ENCODE peak calls at places on chromosome 19, in four cellular contexts. Z is hepatocyte, M is neural crest cell, F is testis. B is an unnamed sample.

GRCh38 chr19:55358493-55358892 is 4.0 kb upstream of the COX6B2 start:
- DNase-seq in Z (no peak), M (no peak), F (no peak), B (no peak)

GRCh38 chr19:32933571-32933970 is 38.2 kb downstream of the CEP89 start:
- DNase-seq in Z (no peak), M (no peak), F (no peak), B (no peak)

GRCh38 chr19:42088471-42089190 is 12.7 kb downstream of the ZNF574 start:
- DNase-seq in Z (no peak), M (no peak), F (no peak), B (no peak)

GRCh38 chr19:29837448-29837961 is 25.7 kb downstream of the CCNE1 start:
- DNase-seq in Z (no peak), M (no peak), F (no peak), B (no peak)

GRCh38 chr19:42498387-42498786 is 29.9 kb downstream of the CEACAM1 start:
- DNase-seq in Z (peak; percentile 30), M (no peak), F (no peak), B (no peak)

GRCh38 chr19:55322495-55322894 is 2.6 kb downstream of the TMEM150B start:
- DNase-seq in Z (peak; percentile 59), M (no peak), F (no peak), B (no peak)

GRCh38 chr19:47778954-47779351 is 450 bp downstream of the SELENOW start:
- DNase-seq in Z (peak; percentile 38), M (no peak), F (no peak), B (no peak)

GRCh38 chr19:45499196-45500180 is 1.2 kb downstream of the PPM1N start:
- DNase-seq in Z (peak; percentile 64), M (peak; percentile 23), F (peak; percentile 58), B (no peak)

GRCh38 chr19:800360-801029 is 3.2 kb downstream of the PTBP1 start:
- DNase-seq in Z (peak; percentile 78), M (no peak), F (peak; percentile 68), B (no peak)

GRCh38 chr19:4360081-4360569 is 16.8 kb downstream of the MPND start:
- DNase-seq in Z (no peak), M (no peak), F (no peak), B (no peak)

GRCh38 chr19:18317998-18318800 is 4.7 kb downstream of the LSM4 start:
- DNase-seq in Z (no peak), M (no peak), F (no peak), B (no peak)

GRCh38 chr19:46173886-46174475 is 25.9 kb downstream of the IGFL2 start:
- DNase-seq in Z (no peak), M (no peak), F (no peak), B (no peak)

GRCh38 chr19:55640043-55640576 is 692 bp upstream of the ZNF580 start:
- DNase-seq in Z (no peak), M (no peak), F (peak; percentile 61), B (no peak)

GRCh38 chr19:8094336-8094735 is 41.8 kb downstream of the CCL25 start:
- DNase-seq in Z (no peak), M (no peak), F (no peak), B (no peak)

GRCh38 chr19:7928741-7929701 is 3.1 kb upstream of the CTXN1 start:
- DNase-seq in Z (peak; percentile 75), M (peak; percentile 42), F (no peak), B (no peak)

GRCh38 chr19:10835089-10835753 is 791 bp downstream of the TMED1 start:
- DNase-seq in Z (no peak), M (no peak), F (peak; percentile 45), B (no peak)

GRCh38 chr19:40305403-40305802 is 20.3 kb upstream of the AKT2 start:
- DNase-seq in Z (peak; percentile 91), M (peak; percentile 88), F (peak; percentile 85), B (peak; percentile 59)

GRCh38 chr19:55369651-55370304 is 485 bp downstream of the IL11 start:
- DNase-seq in Z (peak; percentile 68), M (peak; percentile 55), F (peak; percentile 50), B (no peak)

GRCh38 chr19:15417699-15418098 is 1.1 kb downstream of the AKAP8L start:
- DNase-seq in Z (no peak), M (no peak), F (no peak), B (no peak)

GRCh38 chr19:47100290-47100689 is 13.3 kb downstream of the ZC3H4 start:
- DNase-seq in Z (no peak), M (no peak), F (no peak), B (no peak)

GRCh38 chr19:8515317-8515716 is 1.4 kb upstream of the ZNF414 start:
- DNase-seq in Z (no peak), M (no peak), F (no peak), B (no peak)

GRCh38 chr19:58543826-58544590 is at the start of gene TRIM28:
- DNase-seq in Z (peak; percentile 99), M (peak; percentile 99), F (peak; percentile 98), B (peak; percentile 99)

GRCh38 chr19:52398091-52398461 is 427 bp downstream of the ZNF528 start:
- DNase-seq in Z (peak; percentile 31), M (no peak), F (no peak), B (no peak)

GRCh38 chr19:15123900-15124299 is 16.7 kb downstream of the SYDE1 start:
- DNase-seq in Z (no peak), M (no peak), F (peak; percentile 84), B (no peak)

GRCh38 chr19:18440421-18440877 is 2.5 kb upstream of the ISYNA1 start:
- DNase-seq in Z (no peak), M (no peak), F (no peak), B (no peak)

GRCh38 chr19:51158474-51159129 is 16.5 kb downstream of the SIGLEC7 start:
- DNase-seq in Z (peak; percentile 47), M (peak; percentile 54), F (peak; percentile 71), B (peak; percentile 36)

GRCh38 chr19:21101511-21102242 is 19.7 kb downstream of the ZNF714 start:
- DNase-seq in Z (peak; percentile 21), M (no peak), F (no peak), B (no peak)

GRCh38 chr19:58568731-58569130 is 4.4 kb downstream of the MZF1 start:
- DNase-seq in Z (no peak), M (no peak), F (no peak), B (no peak)

GRCh38 chr19:18153555-18154134 is 682 bp downstream of the PIK3R2 start:
- DNase-seq in Z (peak; percentile 55), M (no peak), F (no peak), B (no peak)

GRCh38 chr19:47158879-47159509 is 28.4 kb downstream of the SAE1 start:
- DNase-seq in Z (no peak), M (no peak), F (no peak), B (no peak)

GRCh38 chr19:31518216-31518615 is 169.0 kb upstream of the TSHZ3 start:
- DNase-seq in Z (no peak), M (no peak), F (no peak), B (no peak)

DNA sequence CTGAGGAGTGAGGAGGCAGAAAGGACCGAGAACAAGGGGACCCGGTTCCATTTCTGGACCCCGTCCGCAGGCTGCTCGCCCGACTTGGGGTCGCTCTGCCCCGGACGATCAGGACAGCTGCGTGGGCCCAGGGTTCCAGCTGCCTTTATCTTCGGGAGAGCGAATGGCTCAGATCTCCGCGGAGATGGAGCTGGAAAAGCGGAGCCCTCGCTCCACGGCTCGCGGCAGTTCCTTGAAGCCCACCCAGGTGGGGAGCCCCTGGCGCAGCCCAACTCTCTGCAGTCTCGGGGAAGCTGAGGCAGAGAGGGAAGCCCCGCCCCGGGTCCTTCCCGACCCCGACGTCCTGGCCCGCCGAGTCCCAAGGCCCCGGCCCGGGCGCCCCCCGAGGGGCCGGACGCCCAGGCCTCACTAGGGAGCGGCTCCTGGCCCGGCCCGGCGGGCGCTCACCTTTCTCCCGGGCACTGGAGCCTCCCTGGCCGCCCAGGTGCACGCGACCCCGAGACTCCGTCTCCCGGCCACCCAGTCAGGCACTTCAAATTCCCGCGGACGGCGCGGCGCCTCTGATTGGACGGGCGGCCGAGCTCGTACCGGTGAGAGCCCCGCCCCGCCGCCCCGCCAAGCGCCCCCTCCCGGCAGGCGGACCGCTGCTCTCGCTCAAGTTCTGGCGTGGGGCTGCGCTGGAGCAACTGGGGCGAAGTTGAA is 485.7 kb downstream of the UQCRFS1 start:
- DNase-seq in Z (no peak), M (no peak), F (peak; percentile 70), B (no peak)
- TF ChIP-seq CTCF in Z (peak; percentile 27), M (no peak), F (no peak), B (no peak)

GRCh38 chr19:49223472-49223871 is 65.9 kb downstream of the TRPM4 start:
- DNase-seq in Z (no peak), M (no peak), F (no peak), B (no peak)

GRCh38 chr19:49222011-49222410 is 64.4 kb downstream of the TRPM4 start:
- DNase-seq in Z (no peak), M (no peak), F (no peak), B (no peak)

GRCh38 chr19:49222528-49222927 is 64.9 kb downstream of the TRPM4 start:
- DNase-seq in Z (no peak), M (no peak), F (no peak), B (no peak)

GRCh38 chr19:49229416-49229815 is 71.8 kb downstream of the TRPM4 start:
- DNase-seq in Z (no peak), M (no peak), F (no peak), B (no peak)

GRCh38 chr19:49224856-49225255 is 67.3 kb downstream of the TRPM4 start:
- DNase-seq in Z (peak; percentile 39), M (no peak), F (peak; percentile 58), B (no peak)
- TF ChIP-seq CTCF in Z (peak; percentile 38), M (peak; percentile 56), F (no peak), B (peak; percentile 56)

GRCh38 chr19:6772866-6773322 is 386 bp downstream of the VAV1 start:
- DNase-seq in Z (no peak), M (no peak), F (no peak), B (no peak)

GRCh38 chr19:6774821-6775707 is 2.6 kb downstream of the VAV1 start:
- DNase-seq in Z (no peak), M (no peak), F (no peak), B (no peak)

GRCh38 chr19:6769006-6769637 is 1.9 kb upstream of the SH2D3A start:
- DNase-seq in Z (no peak), M (no peak), F (no peak), B (no peak)

GRCh38 chr19:6773323-6773931 is 919 bp downstream of the VAV1 start:
- DNase-seq in Z (no peak), M (no peak), F (no peak), B (no peak)

DNA sequence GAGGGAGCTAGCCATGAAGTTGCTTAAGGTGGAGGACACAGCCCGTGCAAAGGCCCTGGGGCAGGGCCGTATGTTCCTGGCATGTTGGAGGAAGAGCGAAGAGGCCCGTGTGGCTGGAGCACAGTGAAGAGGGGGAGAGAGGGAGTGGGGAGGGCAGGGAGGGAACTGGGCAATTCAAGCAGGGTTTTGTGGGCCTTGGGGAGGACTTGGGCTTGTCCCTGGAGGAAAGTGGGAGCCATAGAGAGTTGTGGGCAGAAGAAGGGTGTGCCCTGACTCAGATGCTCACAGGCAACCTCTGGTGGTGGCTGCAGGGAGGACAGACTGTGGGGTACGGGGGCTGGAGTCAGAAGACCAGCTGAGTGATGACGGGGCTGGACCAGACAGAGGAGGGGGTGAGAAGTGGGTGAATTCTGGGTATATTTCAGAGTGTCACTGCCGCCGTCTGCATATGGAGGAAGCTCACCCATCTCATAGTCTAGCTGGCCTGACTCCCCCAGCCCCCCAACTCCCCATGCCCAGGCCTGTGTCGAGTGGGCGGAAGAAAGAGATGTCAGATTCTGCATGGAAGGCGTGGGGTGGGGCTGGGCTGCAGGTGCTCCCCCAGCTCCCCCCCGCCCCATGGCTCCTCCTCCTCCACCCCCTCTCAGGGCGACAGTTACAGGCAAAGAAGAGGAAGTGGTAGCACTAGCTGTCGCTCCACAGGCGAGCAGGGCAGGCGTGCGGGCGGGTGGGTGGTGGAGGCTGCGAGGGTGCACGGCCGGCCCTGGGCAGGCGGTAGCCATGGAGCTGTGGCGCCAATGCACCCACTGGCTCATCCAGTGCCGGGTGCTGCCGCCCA is at the start of gene VAV1:
- DNase-seq in Z (no peak), M (no peak), F (peak; percentile 42), B (no peak)
- TF ChIP-seq CTCF in Z (no peak), M (no peak), F (no peak), B (peak; percentile 18)

GRCh38 chr19:12794196-12794921 is 3.1 kb downstream of the JUNB start:
- DNase-seq in Z (no peak), M (no peak), F (no peak), B (no peak)
- TF ChIP-seq CTCF in Z (no peak), M (no peak), F (no peak), B (no peak)